ENCODE peak calls at places on chromosome 10, in eight cellular contexts. N is NT2/D1; U is foreskin melanocyte; C is stimulated activated effector memory CD8-positive, alpha-beta T cell treated with anti-CD3 and anti-CD28 coated beads, Interleukin-12 subunit alpha, Interleukin-12 subunit beta, amount 100 ng/mL, for 72 hours; R is GDM1; V is amniotic stem cell; Q is kidney glomerular epithelial cell; K is kidney tubule cell. H is an unnamed sample.

GRCh38 chr10:110163192-110163773 is 44.1 kb upstream of the MXI1 start:
- DNase-seq in N (peak), U (no peak), C (no peak), R (no peak), V (no peak), Q (no peak), K (no peak), H (no peak)

GRCh38 chr10:22259280-22259679 is 41.5 kb upstream of the EBLN1 start:
- DNase-seq in N (no peak), U (no peak), C (no peak), R (peak), V (no peak), Q (no peak), K (no peak), H (no peak)

GRCh38 chr10:92173996-92174395 is 116.9 kb downstream of the CPEB3 start:
- DNase-seq in N (no peak), U (no peak), C (no peak), R (no peak), V (no peak), Q (no peak), K (no peak), H (no peak)

GRCh38 chr10:44990302-44990655 is 10.4 kb upstream of the ZNF22 start:
- DNase-seq in N (no peak), U (no peak), C (no peak), R (no peak), V (no peak), Q (no peak), K (no peak), H (no peak)

GRCh38 chr10:84938117-84938905 is 609.9 kb downstream of the CCSER2 start:
- DNase-seq in N (no peak), U (peak), C (no peak), R (no peak), V (no peak), Q (no peak), K (no peak), H (no peak)

GRCh38 chr10:18822156-18822555 is 162.9 kb downstream of the ARL5B start:
- DNase-seq in N (peak), U (no peak), C (no peak), R (no peak), V (no peak), Q (no peak), K (no peak), H (no peak)

GRCh38 chr10:111004016-111004415 is 72.8 kb upstream of the ADRA2A start:
- DNase-seq in N (no peak), U (no peak), C (no peak), R (no peak), V (no peak), Q (no peak), K (peak), H (no peak)

GRCh38 chr10:31602541-31603244 is 283.7 kb downstream of the ZEB1 start:
- DNase-seq in N (peak), U (peak), C (no peak), R (no peak), V (no peak), Q (no peak), K (peak), H (no peak)

GRCh38 chr10:116688241-116688711 is 54.1 kb downstream of the HSPA12A start:
- DNase-seq in N (no peak), U (no peak), C (no peak), R (no peak), V (no peak), Q (peak), K (peak), H (no peak)

GRCh38 chr10:49649294-49649693 is 30.2 kb upstream of the C10orf53 start:
- DNase-seq in N (no peak), U (no peak), C (peak), R (no peak), V (no peak), Q (no peak), K (no peak), H (no peak)

GRCh38 chr10:132630666-132631347 is 93.2 kb downstream of the INPP5A start:
- DNase-seq in N (no peak), U (no peak), C (no peak), R (no peak), V (no peak), Q (no peak), K (no peak), H (no peak)

GRCh38 chr10:123884907-123885381 is 6.7 kb downstream of the CPXM2 start:
- DNase-seq in N (no peak), U (no peak), C (no peak), R (no peak), V (no peak), Q (no peak), K (no peak), H (no peak)

GRCh38 chr10:11285171-11285570 is 267.5 kb downstream of the CELF2 start:
- DNase-seq in N (no peak), U (no peak), C (no peak), R (no peak), V (no peak), Q (no peak), K (peak), H (no peak)

GRCh38 chr10:76017026-76017732 is 585.8 kb downstream of the LRMDA start:
- DNase-seq in N (no peak), U (no peak), C (no peak), R (no peak), V (no peak), Q (no peak), K (no peak), H (no peak)

GRCh38 chr10:116197961-116198360 is 75.0 kb downstream of the GFRA1 start:
- DNase-seq in N (no peak), U (no peak), C (no peak), R (no peak), V (no peak), Q (no peak), K (no peak), H (no peak)

GRCh38 chr10:14019983-14020668 is 310.6 kb downstream of the FRMD4A start:
- DNase-seq in N (no peak), U (no peak), C (no peak), R (no peak), V (no peak), Q (no peak), K (no peak), H (no peak)

GRCh38 chr10:112484399-112484798 is 37.4 kb downstream of the VTI1A start:
- DNase-seq in N (no peak), U (no peak), C (no peak), R (no peak), V (no peak), Q (no peak), K (no peak), H (no peak)

GRCh38 chr10:68826764-68827591 is at the start of gene STOX1:
- DNase-seq in N (peak), U (peak), C (peak), R (peak), V (no peak), Q (no peak), K (peak), H (no peak)

H was measured in AG04449.